ENCODE peak calls at places on chromosomes 4 and X, in nine cellular contexts. One of them, this sample, is unnamed.

GRCh38 chr4:83473966-83474365 is 10.9 kb downstream of the ABRAXAS1 start:
- DNase-seq in psoas muscle: no peak
- DNase-seq in tibial artery: no peak
- DNase-seq in BJ: no peak
- DNase-seq in CD8-positive, alpha-beta T cell: no peak
- DNase-seq in fibroblast of pulmonary artery: no peak
- DNase-seq in adrenal gland: no peak
- DNase-seq in right lobe of liver: no peak
- DNase-seq in astrocyte of the spinal cord: no peak
- DNase-seq in this sample: no peak

GRCh38 chrX:56788229-56788628 is 59.2 kb downstream of the NBDY start:
- DNase-seq in psoas muscle: peak; percentile 31
- DNase-seq in tibial artery: no peak
- DNase-seq in BJ: no peak
- DNase-seq in CD8-positive, alpha-beta T cell: peak; percentile 47
- DNase-seq in fibroblast of pulmonary artery: no peak
- DNase-seq in adrenal gland: no peak
- DNase-seq in right lobe of liver: peak; percentile 5
- DNase-seq in astrocyte of the spinal cord: no peak
- DNase-seq in this sample: no peak

GRCh38 chr4:182748949-182749348 is 168.2 kb downstream of the DCTD start:
- DNase-seq in psoas muscle: no peak
- DNase-seq in tibial artery: no peak
- DNase-seq in BJ: no peak
- DNase-seq in CD8-positive, alpha-beta T cell: no peak
- DNase-seq in fibroblast of pulmonary artery: no peak
- DNase-seq in adrenal gland: no peak
- DNase-seq in right lobe of liver: no peak
- DNase-seq in astrocyte of the spinal cord: no peak
- DNase-seq in this sample: peak; percentile 16

GRCh38 chr4:101019941-101020401 is 327.4 kb downstream of the PPP3CA start:
- DNase-seq in psoas muscle: no peak
- DNase-seq in tibial artery: no peak
- DNase-seq in BJ: peak; percentile 19
- DNase-seq in CD8-positive, alpha-beta T cell: no peak
- DNase-seq in fibroblast of pulmonary artery: no peak
- DNase-seq in adrenal gland: no peak
- DNase-seq in right lobe of liver: no peak
- DNase-seq in astrocyte of the spinal cord: no peak
- DNase-seq in this sample: no peak

GRCh38 chrX:141760761-141761160 is 62.2 kb upstream of the SPANXD start:
- DNase-seq in psoas muscle: no peak
- DNase-seq in tibial artery: no peak
- DNase-seq in BJ: no peak
- DNase-seq in CD8-positive, alpha-beta T cell: no peak
- DNase-seq in fibroblast of pulmonary artery: peak; percentile 6
- DNase-seq in adrenal gland: no peak
- DNase-seq in right lobe of liver: no peak
- DNase-seq in astrocyte of the spinal cord: peak; percentile 21
- DNase-seq in this sample: peak; percentile 15

GRCh38 chr4:6546681-6547447 is 28.1 kb upstream of the MAN2B2 start:
- DNase-seq in psoas muscle: no peak
- DNase-seq in tibial artery: no peak
- DNase-seq in BJ: no peak
- DNase-seq in CD8-positive, alpha-beta T cell: peak; percentile 61
- DNase-seq in fibroblast of pulmonary artery: peak; percentile 83
- DNase-seq in adrenal gland: peak; percentile 32
- DNase-seq in right lobe of liver: no peak
- DNase-seq in astrocyte of the spinal cord: peak; percentile 58
- DNase-seq in this sample: peak; percentile 83

GRCh38 chrX:1244164-1245076 is 24.2 kb upstream of the CSF2RA start:
- DNase-seq in psoas muscle: no peak
- DNase-seq in tibial artery: no peak
- DNase-seq in BJ: no peak
- DNase-seq in CD8-positive, alpha-beta T cell: no peak
- DNase-seq in fibroblast of pulmonary artery: no peak
- DNase-seq in adrenal gland: no peak
- DNase-seq in right lobe of liver: no peak
- DNase-seq in astrocyte of the spinal cord: no peak
- DNase-seq in this sample: no peak

GRCh38 chrX:133923548-133923947 is 61.8 kb downstream of the GPC3 start:
- DNase-seq in psoas muscle: no peak
- DNase-seq in tibial artery: no peak
- DNase-seq in BJ: no peak
- DNase-seq in CD8-positive, alpha-beta T cell: no peak
- DNase-seq in fibroblast of pulmonary artery: no peak
- DNase-seq in adrenal gland: no peak
- DNase-seq in right lobe of liver: no peak
- DNase-seq in astrocyte of the spinal cord: no peak
- DNase-seq in this sample: no peak

GRCh38 chrX:100263650-100264049 is 146.4 kb downstream of the PCDH19 start:
- DNase-seq in psoas muscle: no peak
- DNase-seq in tibial artery: no peak
- DNase-seq in BJ: no peak
- DNase-seq in CD8-positive, alpha-beta T cell: no peak
- DNase-seq in fibroblast of pulmonary artery: no peak
- DNase-seq in adrenal gland: no peak
- DNase-seq in right lobe of liver: no peak
- DNase-seq in astrocyte of the spinal cord: no peak
- DNase-seq in this sample: no peak

GRCh38 chr4:10454726-10455125 is 2.5 kb downstream of the ZNF518B start:
- DNase-seq in psoas muscle: no peak
- DNase-seq in tibial artery: no peak
- DNase-seq in BJ: no peak
- DNase-seq in CD8-positive, alpha-beta T cell: no peak
- DNase-seq in fibroblast of pulmonary artery: no peak
- DNase-seq in adrenal gland: no peak
- DNase-seq in right lobe of liver: no peak
- DNase-seq in astrocyte of the spinal cord: no peak
- DNase-seq in this sample: no peak

GRCh38 chr4:104966349-104967033 is 180.2 kb upstream of the TET2 start:
- DNase-seq in psoas muscle: no peak
- DNase-seq in tibial artery: no peak
- DNase-seq in BJ: no peak
- DNase-seq in CD8-positive, alpha-beta T cell: no peak
- DNase-seq in fibroblast of pulmonary artery: peak; percentile 33
- DNase-seq in adrenal gland: no peak
- DNase-seq in right lobe of liver: no peak
- DNase-seq in astrocyte of the spinal cord: no peak
- DNase-seq in this sample: peak; percentile 5

GRCh38 chrX:10906861-10907260 is 204.3 kb upstream of the HCCS start:
- DNase-seq in psoas muscle: no peak
- DNase-seq in tibial artery: no peak
- DNase-seq in BJ: no peak
- DNase-seq in CD8-positive, alpha-beta T cell: no peak
- DNase-seq in fibroblast of pulmonary artery: no peak
- DNase-seq in adrenal gland: no peak
- DNase-seq in right lobe of liver: no peak
- DNase-seq in astrocyte of the spinal cord: no peak
- DNase-seq in this sample: no peak

GRCh38 chr4:118180776-118181175 is 146.5 kb downstream of the NDST3 start:
- DNase-seq in psoas muscle: no peak
- DNase-seq in tibial artery: no peak
- DNase-seq in BJ: no peak
- DNase-seq in CD8-positive, alpha-beta T cell: no peak
- DNase-seq in fibroblast of pulmonary artery: no peak
- DNase-seq in adrenal gland: no peak
- DNase-seq in right lobe of liver: no peak
- DNase-seq in astrocyte of the spinal cord: peak; percentile 17
- DNase-seq in this sample: no peak

GRCh38 chr4:159131564-159131963 is 28.7 kb downstream of the RAPGEF2 start:
- DNase-seq in psoas muscle: no peak
- DNase-seq in tibial artery: no peak
- DNase-seq in BJ: no peak
- DNase-seq in CD8-positive, alpha-beta T cell: no peak
- DNase-seq in fibroblast of pulmonary artery: no peak
- DNase-seq in adrenal gland: no peak
- DNase-seq in right lobe of liver: no peak
- DNase-seq in astrocyte of the spinal cord: no peak
- DNase-seq in this sample: no peak

GRCh38 chr4:110611968-110612447 is 10.9 kb downstream of the PITX2 start:
- DNase-seq in psoas muscle: no peak
- DNase-seq in tibial artery: no peak
- DNase-seq in BJ: no peak
- DNase-seq in CD8-positive, alpha-beta T cell: no peak
- DNase-seq in fibroblast of pulmonary artery: no peak
- DNase-seq in adrenal gland: no peak
- DNase-seq in right lobe of liver: no peak
- DNase-seq in astrocyte of the spinal cord: no peak
- DNase-seq in this sample: no peak

GRCh38 chr4:36226430-36227227 is 17.7 kb downstream of the ARAP2 start:
- DNase-seq in psoas muscle: no peak
- DNase-seq in tibial artery: no peak
- DNase-seq in BJ: no peak
- DNase-seq in CD8-positive, alpha-beta T cell: no peak
- DNase-seq in fibroblast of pulmonary artery: no peak
- DNase-seq in adrenal gland: no peak
- DNase-seq in right lobe of liver: no peak
- DNase-seq in astrocyte of the spinal cord: no peak
- DNase-seq in this sample: no peak

GRCh38 chr4:37715889-37716402 is 29.8 kb upstream of the RELL1 start:
- DNase-seq in psoas muscle: no peak
- DNase-seq in tibial artery: no peak
- DNase-seq in BJ: no peak
- DNase-seq in CD8-positive, alpha-beta T cell: no peak
- DNase-seq in fibroblast of pulmonary artery: peak; percentile 49
- DNase-seq in adrenal gland: no peak
- DNase-seq in right lobe of liver: no peak
- DNase-seq in astrocyte of the spinal cord: peak; percentile 57
- DNase-seq in this sample: peak; percentile 51

GRCh38 chr4:75002381-75002780 is 69.5 kb downstream of the PARM1 start:
- DNase-seq in psoas muscle: no peak
- DNase-seq in tibial artery: no peak
- DNase-seq in BJ: no peak
- DNase-seq in CD8-positive, alpha-beta T cell: no peak
- DNase-seq in fibroblast of pulmonary artery: peak; percentile 20
- DNase-seq in adrenal gland: no peak
- DNase-seq in right lobe of liver: no peak
- DNase-seq in astrocyte of the spinal cord: no peak
- DNase-seq in this sample: peak; percentile 2

GRCh38 chrX:83934220-83934619 is 73.3 kb downstream of the CYLC1 start:
- DNase-seq in psoas muscle: no peak
- DNase-seq in tibial artery: no peak
- DNase-seq in BJ: no peak
- DNase-seq in CD8-positive, alpha-beta T cell: no peak
- DNase-seq in fibroblast of pulmonary artery: no peak
- DNase-seq in adrenal gland: no peak
- DNase-seq in right lobe of liver: no peak
- DNase-seq in astrocyte of the spinal cord: no peak
- DNase-seq in this sample: no peak
- TF ChIP-seq CTCF in psoas muscle: peak; percentile 10
- TF ChIP-seq CTCF in tibial artery: peak; percentile 6
- TF ChIP-seq CTCF in BJ: no peak
- TF ChIP-seq CTCF in CD8-positive, alpha-beta T cell: no peak
- TF ChIP-seq CTCF in fibroblast of pulmonary artery: no peak
- TF ChIP-seq CTCF in adrenal gland: no peak
- TF ChIP-seq CTCF in right lobe of liver: no peak
- TF ChIP-seq CTCF in astrocyte of the spinal cord: no peak
- TF ChIP-seq CTCF in this sample: no peak

DNA sequence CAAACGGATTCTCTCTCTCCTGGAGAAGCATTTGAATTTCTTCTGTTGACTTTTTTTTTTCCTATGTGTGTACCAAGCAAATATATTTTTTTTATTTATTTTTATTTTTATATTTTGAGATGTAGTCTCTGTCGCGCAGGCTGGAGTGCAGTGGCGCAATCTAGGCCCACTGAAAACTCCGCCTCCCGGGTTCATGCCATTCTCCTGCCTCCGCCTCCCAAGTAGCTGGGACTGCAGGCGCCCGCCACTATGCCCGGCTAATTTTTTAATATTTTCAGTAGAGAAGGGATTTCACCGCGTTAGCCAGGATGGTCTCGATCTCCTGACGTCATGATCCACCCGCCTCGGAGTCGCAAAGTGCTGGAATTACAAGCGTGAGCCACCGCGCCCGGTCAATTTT is 549.5 kb upstream of the GNPDA2 start:
- DNase-seq in psoas muscle: no peak
- DNase-seq in tibial artery: no peak
- DNase-seq in BJ: no peak
- DNase-seq in CD8-positive, alpha-beta T cell: no peak
- DNase-seq in fibroblast of pulmonary artery: no peak
- DNase-seq in adrenal gland: no peak
- DNase-seq in right lobe of liver: no peak
- DNase-seq in astrocyte of the spinal cord: no peak
- DNase-seq in this sample: no peak
- TF ChIP-seq CTCF in psoas muscle: no peak
- TF ChIP-seq CTCF in tibial artery: no peak
- TF ChIP-seq CTCF in BJ: no peak
- TF ChIP-seq CTCF in CD8-positive, alpha-beta T cell: no peak
- TF ChIP-seq CTCF in fibroblast of pulmonary artery: no peak
- TF ChIP-seq CTCF in adrenal gland: no peak
- TF ChIP-seq CTCF in right lobe of liver: no peak
- TF ChIP-seq CTCF in astrocyte of the spinal cord: no peak
- TF ChIP-seq CTCF in this sample: no peak

DNA sequence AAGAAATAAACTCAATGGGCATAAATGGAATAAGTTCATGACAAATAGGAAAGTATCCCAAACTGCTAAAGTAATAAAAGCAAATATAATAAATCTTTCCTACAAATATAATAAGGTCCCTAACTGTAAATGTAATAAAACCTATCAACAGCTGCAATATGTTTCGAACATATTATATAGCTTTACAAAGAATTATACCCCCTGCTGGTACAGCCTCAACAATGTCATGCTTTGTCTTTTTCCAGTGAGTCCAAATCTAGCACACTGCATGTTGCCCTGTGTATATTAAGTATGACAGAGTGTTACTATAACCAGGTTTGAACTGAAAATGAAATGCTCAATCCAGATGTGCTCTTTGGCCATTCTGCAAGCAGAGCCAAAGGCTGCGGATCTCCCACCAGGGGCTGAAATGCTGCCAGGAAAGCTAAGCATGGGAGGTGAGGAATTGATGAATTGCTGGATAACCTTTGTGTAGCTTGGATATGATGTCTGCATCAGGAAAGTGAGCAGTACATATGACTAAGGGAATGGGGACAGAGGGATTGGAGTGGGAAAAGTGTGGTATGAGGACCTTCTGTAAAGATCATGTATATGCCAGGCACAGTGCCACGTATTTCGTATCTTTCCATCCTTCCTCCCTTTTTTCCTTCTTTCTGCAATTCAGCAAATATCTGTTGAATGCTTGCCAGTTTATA is 954.5 kb upstream of the LCORL start:
- DNase-seq in psoas muscle: no peak
- DNase-seq in tibial artery: no peak
- DNase-seq in BJ: no peak
- DNase-seq in CD8-positive, alpha-beta T cell: no peak
- DNase-seq in fibroblast of pulmonary artery: no peak
- DNase-seq in adrenal gland: no peak
- DNase-seq in right lobe of liver: no peak
- DNase-seq in astrocyte of the spinal cord: no peak
- DNase-seq in this sample: no peak
- TF ChIP-seq CTCF in psoas muscle: no peak
- TF ChIP-seq CTCF in tibial artery: no peak
- TF ChIP-seq CTCF in BJ: no peak
- TF ChIP-seq CTCF in CD8-positive, alpha-beta T cell: no peak
- TF ChIP-seq CTCF in fibroblast of pulmonary artery: no peak
- TF ChIP-seq CTCF in adrenal gland: no peak
- TF ChIP-seq CTCF in right lobe of liver: no peak
- TF ChIP-seq CTCF in astrocyte of the spinal cord: no peak
- TF ChIP-seq CTCF in this sample: no peak

GRCh38 chr4:15971068-15971801 is 8.3 kb upstream of the FGFBP2 start:
- DNase-seq in psoas muscle: no peak
- DNase-seq in tibial artery: no peak
- DNase-seq in BJ: no peak
- DNase-seq in CD8-positive, alpha-beta T cell: no peak
- DNase-seq in fibroblast of pulmonary artery: no peak
- DNase-seq in adrenal gland: no peak
- DNase-seq in right lobe of liver: no peak
- DNase-seq in astrocyte of the spinal cord: no peak
- DNase-seq in this sample: no peak

GRCh38 chr4:15976456-15977096 is 13.6 kb upstream of the FGFBP2 start:
- DNase-seq in psoas muscle: no peak
- DNase-seq in tibial artery: no peak
- DNase-seq in BJ: no peak
- DNase-seq in CD8-positive, alpha-beta T cell: no peak
- DNase-seq in fibroblast of pulmonary artery: no peak
- DNase-seq in adrenal gland: no peak
- DNase-seq in right lobe of liver: no peak
- DNase-seq in astrocyte of the spinal cord: no peak
- DNase-seq in this sample: no peak
- TF ChIP-seq CTCF in psoas muscle: no peak
- TF ChIP-seq CTCF in tibial artery: no peak
- TF ChIP-seq CTCF in BJ: no peak
- TF ChIP-seq CTCF in CD8-positive, alpha-beta T cell: no peak
- TF ChIP-seq CTCF in fibroblast of pulmonary artery: no peak
- TF ChIP-seq CTCF in adrenal gland: no peak
- TF ChIP-seq CTCF in right lobe of liver: no peak
- TF ChIP-seq CTCF in astrocyte of the spinal cord: no peak
- TF ChIP-seq CTCF in this sample: no peak